ENCODE peak calls at places on chromosomes 16 and 17, in six cellular contexts. O is uterus, F is astrocyte, B is aorta, W is right cardiac atrium, Y is tibial artery. X is an unnamed sample.
A peak's percentile ranks its signal among the peaks of the same experiment; 100 is the strongest.

GRCh38 chr17:79938696-79939435 is 96.8 kb downstream of the TBC1D16 start:
- DNase-seq in Y (no peak), B (peak; percentile 67), F (no peak), O (no peak), W (no peak), X (no peak)

GRCh38 chr17:20187049-20187448 is 177.9 kb downstream of the SPECC1 start:
- DNase-seq in B (no peak), Y (no peak), F (peak; percentile 83), O (no peak), W (no peak), X (no peak)

GRCh38 chr16:56945847-56946527 is 14.0 kb downstream of the HERPUD1 start:
- DNase-seq in F (no peak), B (peak; percentile 52), Y (peak; percentile 49), W (no peak), O (no peak), X (no peak)

GRCh38 chr17:12242390-12242954 is 221.8 kb downstream of the MAP2K4 start:
- DNase-seq in B (no peak), W (no peak), F (no peak), O (no peak), Y (no peak), X (peak; percentile 8)

GRCh38 chr16:53061701-53062159 is 6.9 kb downstream of the CHD9 start:
- DNase-seq in F (no peak), W (peak; percentile 69), Y (no peak), B (no peak), O (no peak), X (no peak)

GRCh38 chr17:13415877-13416416 is 185.8 kb downstream of the HS3ST3A1 start:
- DNase-seq in B (no peak), W (peak; percentile 64), F (peak; percentile 87), O (no peak), Y (no peak), X (peak; percentile 39)

GRCh38 chr17:75517277-75517865 is 1.0 kb downstream of the TSEN54 start:
- DNase-seq in B (no peak), Y (no peak), O (no peak), W (no peak), F (no peak), X (no peak)

GRCh38 chr17:74464730-74465377 is 1.6 kb upstream of the CD300A start:
- DNase-seq in F (no peak), O (no peak), Y (no peak), B (no peak), W (no peak), X (no peak)

GRCh38 chr17:17108681-17109049 is 66.4 kb downstream of the MPRIP start:
- DNase-seq in O (no peak), W (peak; percentile 47), F (no peak), Y (peak; percentile 84), B (no peak), X (no peak)

GRCh38 chr16:54446639-54447038 is 160.1 kb upstream of the IRX3 start:
- DNase-seq in B (no peak), F (peak; percentile 95), Y (peak; percentile 85), O (no peak), W (peak; percentile 93), X (no peak)

GRCh38 chr17:79098282-79098867 is 23.8 kb downstream of the ENGASE start:
- DNase-seq in W (no peak), Y (no peak), B (no peak), F (no peak), O (no peak), X (no peak)

GRCh38 chr17:7903154-7904103 is 12.7 kb downstream of the RNF227 start:
- DNase-seq in W (no peak), B (peak; percentile 53), O (no peak), Y (no peak), F (no peak), X (no peak)

GRCh38 chr16:86819523-86819887 is 241.2 kb downstream of the FOXL1 start:
- DNase-seq in Y (no peak), B (no peak), F (no peak), O (no peak), W (no peak), X (no peak)

GRCh38 chr16:52872706-52873105 is 180.0 kb downstream of the CHD9NB start:
- DNase-seq in B (no peak), Y (no peak), W (no peak), F (no peak), O (no peak), X (no peak)

GRCh38 chr17:48503747-48504146 is 27.1 kb downstream of the HOXB1 start:
- DNase-seq in O (no peak), B (no peak), Y (no peak), F (no peak), W (no peak), X (peak; percentile 89)

GRCh38 chr16:29745853-29746345 is at the start of gene C16orf54:
- DNase-seq in O (peak; percentile 29), W (peak; percentile 86), Y (peak; percentile 74), F (no peak), B (peak; percentile 86), X (no peak)

GRCh38 chr17:4003501-4004421 is 39.5 kb upstream of the ATP2A3 start:
- DNase-seq in B (peak; percentile 69), W (peak; percentile 75), F (peak; percentile 7), Y (no peak), O (no peak), X (no peak)

GRCh38 chr17:82120148-82120547 is 22.1 kb upstream of the FASN start:
- DNase-seq in F (peak; percentile 39), B (no peak), Y (no peak), O (no peak), W (no peak), X (no peak)

GRCh38 chr16:57360321-57360935 is 1.8 kb downstream of the CCL22 start:
- DNase-seq in B (no peak), W (no peak), Y (peak; percentile 52), O (no peak), F (no peak), X (no peak)

GRCh38 chr16:4461250-4462085 is 13.0 kb downstream of the NMRAL1 start:
- DNase-seq in F (no peak), B (no peak), Y (no peak), O (no peak), W (no peak), X (no peak)

GRCh38 chr16:7140899-7141298 is 191.7 kb upstream of the RBFOX1 start:
- DNase-seq in Y (no peak), B (no peak), W (no peak), O (no peak), F (no peak), X (no peak)

GRCh38 chr17:42937712-42938596 is 26.3 kb downstream of the AARSD1 start:
- DNase-seq in O (peak; percentile 47), Y (no peak), W (peak; percentile 57), F (peak; percentile 31), B (no peak), X (no peak)

GRCh38 chr16:21117567-21117966 is 33.1 kb downstream of the DNAH3 start:
- DNase-seq in F (no peak), W (no peak), B (no peak), O (no peak), Y (no peak), X (no peak)
- H3K4me3 ChIP-seq in F (no peak overlapping the region), W (no peak overlapping the region), B (no peak overlapping the region), O (no peak overlapping the region), Y (no peak overlapping the region), X (no peak overlapping the region)

GRCh38 chr17:61903251-61903650 is 24.5 kb downstream of the INTS2 start:
- DNase-seq in B (no peak), F (no peak), W (no peak), Y (no peak), O (no peak), X (no peak)
- H3K27ac ChIP-seq in B (no peak overlapping the region), F (no peak overlapping the region), W (no peak overlapping the region), Y (no peak overlapping the region), O (no peak overlapping the region), X (no peak overlapping the region)

GRCh38 chr16:35310999-35311398 is 1851.6 kb downstream of the TP53TG3F start:
- DNase-seq in B (no peak), Y (no peak), W (no peak), O (no peak), F (no peak), X (no peak)
- H3K9me3 ChIP-seq in B (no peaks in the 10 kb centered on the region), Y (no peaks in the 10 kb centered on the region), W (no peaks in the 10 kb centered on the region), O (no peaks in the 10 kb centered on the region), F (peaks cover 31% of the 10 kb centered on the region), X (peaks cover 50% of the 10 kb centered on the region)

DNA sequence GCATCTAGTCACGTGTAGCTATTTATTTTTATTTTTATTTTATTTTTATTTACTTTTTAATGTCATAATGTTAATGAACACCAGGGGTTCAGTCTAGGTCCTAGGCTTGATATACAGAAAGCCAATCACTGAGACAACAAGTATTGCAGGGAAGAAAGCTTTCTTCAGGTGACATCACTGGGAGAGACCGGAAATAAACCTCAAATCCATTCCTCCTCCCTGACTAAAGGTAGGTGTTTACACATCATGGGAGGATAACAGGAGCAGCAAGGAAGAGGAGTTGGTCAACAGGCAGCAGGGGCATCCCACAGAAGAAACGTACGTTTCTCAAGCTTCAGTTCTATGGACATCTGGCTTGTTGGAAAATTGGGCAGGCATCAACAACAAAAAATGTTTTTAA is 9.5 kb upstream of the HEATR3 start:
- DNase-seq in W (no peak), F (no peak), B (no peak), O (no peak), Y (no peak), X (no peak)
- H3K4me3 ChIP-seq in W (no peak overlapping the region), F (no peak overlapping the region), B (no peak overlapping the region), O (no peak overlapping the region), Y (no peak overlapping the region), X (no peak overlapping the region)

GRCh38 chr16:342455-343213 is 9.9 kb downstream of the AXIN1 start:
- DNase-seq in Y (no peak), W (no peak), O (no peak), B (no peak), F (no peak), X (no peak)
- H3K27ac ChIP-seq in Y (no peak overlapping the region), W (no peak overlapping the region), O (no peak overlapping the region), B (no peak overlapping the region), F (no peak overlapping the region), X (no peak overlapping the region)

DNA sequence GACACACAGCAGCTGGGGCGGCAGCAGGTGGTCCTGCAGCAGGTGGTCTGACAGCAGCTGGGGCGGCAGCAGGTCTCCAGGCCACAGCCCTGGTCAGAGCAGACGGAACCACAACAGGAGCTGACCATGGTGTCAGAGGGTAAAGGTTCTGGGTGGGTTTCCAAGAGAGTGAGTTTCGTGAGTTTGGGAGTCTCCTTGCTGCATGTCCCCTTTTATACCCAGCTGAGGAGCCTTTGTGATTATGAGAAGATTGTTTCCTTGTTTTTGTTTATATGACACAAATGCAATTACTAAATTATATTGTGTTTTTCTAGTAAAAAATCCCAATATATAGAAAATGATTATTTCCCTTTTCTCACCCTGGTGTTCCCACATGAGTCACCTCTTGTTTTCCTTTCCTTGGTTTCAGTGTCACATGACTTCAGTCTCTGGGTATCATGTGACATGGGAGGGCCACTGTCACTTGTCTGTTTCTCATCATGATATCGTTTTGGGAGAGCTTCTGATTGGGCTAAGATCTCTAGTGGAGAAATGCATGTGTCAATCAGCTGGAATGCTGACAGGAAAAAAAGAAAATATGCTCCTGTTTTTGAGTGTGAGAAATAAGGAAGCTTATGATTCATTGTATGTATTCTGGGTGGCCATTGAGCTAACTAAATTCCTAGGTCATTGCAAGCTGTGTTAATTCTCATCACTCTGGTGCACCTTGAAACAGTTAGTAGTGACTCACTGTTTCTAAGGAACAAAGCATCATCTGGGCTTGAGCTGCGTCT is at the start of gene KRTAP4-6:
- DNase-seq in O (no peak), Y (no peak), F (peak; percentile 81), B (no peak), W (no peak), X (peak; percentile 29)
- H3K9me3 ChIP-seq in O (no peaks in the 10 kb centered on the region), Y (no peaks in the 10 kb centered on the region), F (peaks cover 3% of the 10 kb centered on the region), B (peaks cover 2% of the 10 kb centered on the region), W (peaks cover 3% of the 10 kb centered on the region), X (peaks cover 18% of the 10 kb centered on the region)

GRCh38 chr16:85579883-85580607 is 33.1 kb upstream of the GSE1 start:
- DNase-seq in W (no peak), O (no peak), B (no peak), F (no peak), Y (no peak), X (no peak)
- H3K4me3 ChIP-seq in W (no peak overlapping the region), O (no peak overlapping the region), B (no peak overlapping the region), F (no peak overlapping the region), Y (no peak overlapping the region), X (no peak overlapping the region)